ENCODE peak calls at places on chromosomes 2 and 18, in nine cellular contexts. I is ELR; W is AG04450; T is fibroblast of the aortic adventitia; L is MCF 10A; F is NCI-H1417; B is lung microvascular endothelial cell; V is HCEC 1CT; X is effector CD4-positive, alpha-beta T cell. R is an unnamed sample.
A peak's percentile ranks its signal among the peaks of the same experiment; 100 is the strongest.

GRCh38 chr2:240298316-240298790 is 137.1 kb upstream of the GPC1 start:
- DNase-seq in I (no peak), W (no peak), T (no peak), L (no peak), F (no peak), B (no peak), V (no peak), X (no peak), R (no peak)

GRCh38 chr2:113138428-113139322 is 11.3 kb downstream of the IL1RN start:
- DNase-seq in I (peak; percentile 79), W (peak; percentile 32), T (peak; percentile 80), L (peak; percentile 85), F (peak; percentile 56), B (peak; percentile 68), V (peak; percentile 41), X (peak; percentile 59), R (no peak)

GRCh38 chr2:12106440-12107080 is 360.1 kb downstream of the LPIN1 start:
- DNase-seq in I (peak; percentile 99), W (peak; percentile 96), T (peak; percentile 97), L (peak; percentile 97), F (no peak), B (no peak), V (peak; percentile 98), X (no peak), R (peak; percentile 85)

GRCh38 chr2:215635788-215636139 is 199.9 kb upstream of the FN1 start:
- DNase-seq in I (peak; percentile 51), W (no peak), T (peak; percentile 65), L (peak; percentile 51), F (no peak), B (peak; percentile 40), V (peak; percentile 79), X (no peak), R (no peak)

GRCh38 chr2:232870002-232870765 is at the start of gene SNORC:
- DNase-seq in I (no peak), W (no peak), T (no peak), L (no peak), F (no peak), B (no peak), V (no peak), X (no peak), R (no peak)

GRCh38 chr2:65722028-65722427 is 289.6 kb upstream of the SPRED2 start:
- DNase-seq in I (peak; percentile 6), W (no peak), T (no peak), L (peak; percentile 35), F (peak; percentile 38), B (no peak), V (no peak), X (no peak), R (no peak)

GRCh38 chr2:205079173-205079572 is 533.9 kb downstream of the PARD3B start:
- DNase-seq in I (no peak), W (no peak), T (no peak), L (no peak), F (no peak), B (no peak), V (no peak), X (no peak), R (no peak)

GRCh38 chr2:31070339-31070738 is 67.9 kb downstream of the GALNT14 start:
- DNase-seq in I (no peak), W (no peak), T (peak; percentile 9), L (peak; percentile 46), F (no peak), B (no peak), V (no peak), X (no peak), R (no peak)

GRCh38 chr2:70941701-70942100 is 6.0 kb downstream of the ATP6V1B1 start:
- DNase-seq in I (no peak), W (no peak), T (no peak), L (no peak), F (no peak), B (no peak), V (no peak), X (no peak), R (no peak)

GRCh38 chr2:227655454-227655853 is 11.2 kb upstream of the SCYGR5 start:
- DNase-seq in I (peak; percentile 94), W (peak; percentile 8), T (peak; percentile 94), L (peak; percentile 95), F (no peak), B (peak; percentile 13), V (peak; percentile 91), X (no peak), R (peak; percentile 38)

GRCh38 chr2:174059178-174059874 is 94.2 kb upstream of the SP3 start:
- DNase-seq in I (peak; percentile 77), W (peak; percentile 63), T (peak; percentile 51), L (peak; percentile 58), F (no peak), B (peak; percentile 68), V (peak; percentile 91), X (no peak), R (peak; percentile 72)

GRCh38 chr2:189633392-189633811 is 27.9 kb upstream of the ASNSD1 start:
- DNase-seq in I (peak; percentile 30), W (no peak), T (peak; percentile 47), L (peak; percentile 34), F (no peak), B (peak; percentile 49), V (peak; percentile 32), X (no peak), R (no peak)

GRCh38 chr2:23520256-23520655 is 135.3 kb downstream of the KLHL29 start:
- DNase-seq in I (no peak), W (no peak), T (no peak), L (no peak), F (no peak), B (no peak), V (no peak), X (no peak), R (no peak)

GRCh38 chr2:190766581-190766980 is 114.0 kb upstream of the GLS start:
- DNase-seq in I (no peak), W (no peak), T (no peak), L (no peak), F (no peak), B (no peak), V (no peak), X (no peak), R (no peak)

GRCh38 chr2:166372046-166372445 is 3.7 kb downstream of the SCN9A start:
- DNase-seq in I (peak; percentile 76), W (peak; percentile 46), T (no peak), L (no peak), F (no peak), B (no peak), V (peak; percentile 83), X (no peak), R (no peak)

GRCh38 chr2:165582863-165583506 is 113.5 kb downstream of the CSRNP3 start:
- DNase-seq in I (no peak), W (no peak), T (no peak), L (no peak), F (no peak), B (no peak), V (no peak), X (no peak), R (no peak)

GRCh38 chr2:135164431-135164830 is 112.3 kb downstream of the RAB3GAP1 start:
- DNase-seq in I (peak; percentile 97), W (peak; percentile 29), T (peak; percentile 37), L (peak; percentile 75), F (no peak), B (no peak), V (peak; percentile 56), X (no peak), R (no peak)

GRCh38 chr2:79876430-79876829 is 363.6 kb downstream of the CTNNA2 start:
- DNase-seq in I (peak; percentile 21), W (no peak), T (no peak), L (peak; percentile 32), F (no peak), B (no peak), V (no peak), X (no peak), R (no peak)

GRCh38 chr2:109382946-109383345 is 230.8 kb downstream of the SEPTIN10 start:
- DNase-seq in I (peak; percentile 40), W (no peak), T (peak; percentile 87), L (peak; percentile 73), F (peak; percentile 75), B (peak; percentile 41), V (peak; percentile 15), X (no peak), R (no peak)

GRCh38 chr18:40926679-40927078 is 1028.4 kb upstream of the PIK3C3 start:
- DNase-seq in I (no peak), W (no peak), T (no peak), L (no peak), F (no peak), B (no peak), V (no peak), X (no peak), R (no peak)

GRCh38 chr2:108215794-108216211 is 24.0 kb upstream of the SULT1C3 start:
- DNase-seq in I (peak; percentile 64), W (no peak), T (peak; percentile 64), L (peak; percentile 47), F (no peak), B (peak; percentile 43), V (peak; percentile 74), X (no peak), R (no peak)

GRCh38 chr2:219458996-219459395 is 24.4 kb downstream of the SPEG start:
- DNase-seq in I (no peak), W (no peak), T (no peak), L (no peak), F (no peak), B (no peak), V (no peak), X (no peak), R (no peak)

GRCh38 chr18:11591957-11592356 is 17.4 kb upstream of the SLC35G4 start:
- DNase-seq in I (no peak), W (no peak), T (no peak), L (no peak), F (no peak), B (no peak), V (no peak), X (no peak), R (no peak)

GRCh38 chr18:44096016-44096415 is 584.7 kb upstream of the SETBP1 start:
- DNase-seq in I (no peak), W (no peak), T (peak; percentile 49), L (no peak), F (no peak), B (peak; percentile 6), V (no peak), X (no peak), R (no peak)

GRCh38 chr2:7014201-7014640 is 97.0 kb downstream of the RNF144A start:
- DNase-seq in I (no peak), W (no peak), T (peak; percentile 32), L (peak; percentile 49), F (no peak), B (peak; percentile 44), V (no peak), X (no peak), R (no peak)

GRCh38 chr18:24115628-24116027 is 23.2 kb upstream of the CABYR start:
- DNase-seq in I (no peak), W (no peak), T (no peak), L (no peak), F (no peak), B (no peak), V (no peak), X (no peak), R (no peak)

GRCh38 chr2:65046633-65047407 is 9.4 kb upstream of the CEP68 start:
- DNase-seq in I (no peak), W (no peak), T (no peak), L (no peak), F (no peak), B (no peak), V (no peak), X (no peak), R (no peak)

GRCh38 chr18:28149810-28150420 is 27.0 kb downstream of the CDH2 start:
- DNase-seq in I (no peak), W (no peak), T (no peak), L (no peak), F (no peak), B (no peak), V (no peak), X (no peak), R (no peak)

GRCh38 chr2:75641587-75641986 is 5.0 kb upstream of the MRPL19 start:
- DNase-seq in I (no peak), W (no peak), T (peak; percentile 49), L (no peak), F (no peak), B (no peak), V (no peak), X (no peak), R (no peak)

GRCh38 chr2:175309799-175310198 is 128.3 kb upstream of the ATP5MC3 start:
- DNase-seq in I (peak; percentile 52), W (no peak), T (peak; percentile 18), L (peak; percentile 47), F (peak; percentile 0), B (peak; percentile 25), V (peak; percentile 36), X (no peak), R (no peak)

GRCh38 chr2:12750166-12750905 is 33.6 kb downstream of the TRIB2 start:
- DNase-seq in I (peak; percentile 4), W (no peak), T (no peak), L (no peak), F (no peak), B (no peak), V (no peak), X (no peak), R (no peak)